ENCODE peak calls at places on chromosomes 1 and 21, in seven cellular contexts. One of them, this sample, is unnamed.

GRCh38 chr21:35458406-35458805 is 409.3 kb upstream of the RUNX1 start:
- DNase-seq in keratinocyte: no peak
- DNase-seq in A549: no peak
- DNase-seq in thyroid gland: no peak
- DNase-seq in sigmoid colon: no peak
- DNase-seq in breast epithelium: no peak
- DNase-seq in Panc1: no peak
- DNase-seq in this sample: no peak

GRCh38 chr1:54791880-54792522 is 9.1 kb downstream of the TTC22 start:
- DNase-seq in keratinocyte: no peak
- DNase-seq in breast epithelium: no peak
- DNase-seq in thyroid gland: no peak
- DNase-seq in A549: peak; percentile 34
- DNase-seq in Panc1: no peak
- DNase-seq in sigmoid colon: no peak
- DNase-seq in this sample: no peak

GRCh38 chr1:19081218-19081893 is 124.9 kb upstream of the IFFO2 start:
- DNase-seq in keratinocyte: no peak
- DNase-seq in A549: peak; percentile 25
- DNase-seq in thyroid gland: no peak
- DNase-seq in breast epithelium: no peak
- DNase-seq in sigmoid colon: no peak
- DNase-seq in Panc1: no peak
- DNase-seq in this sample: peak; percentile 20

GRCh38 chr21:46411691-46412090 is 47.0 kb upstream of the DIP2A start:
- DNase-seq in Panc1: no peak
- DNase-seq in thyroid gland: no peak
- DNase-seq in keratinocyte: no peak
- DNase-seq in A549: no peak
- DNase-seq in sigmoid colon: no peak
- DNase-seq in breast epithelium: no peak
- DNase-seq in this sample: no peak

GRCh38 chr1:33636209-33636608 is 163.8 kb downstream of the ZSCAN20 start:
- DNase-seq in Panc1: no peak
- DNase-seq in breast epithelium: no peak
- DNase-seq in sigmoid colon: no peak
- DNase-seq in keratinocyte: no peak
- DNase-seq in thyroid gland: no peak
- DNase-seq in A549: no peak
- DNase-seq in this sample: no peak

GRCh38 chr1:48761986-48762385 is 14.7 kb downstream of the BEND5 start:
- DNase-seq in A549: no peak
- DNase-seq in sigmoid colon: no peak
- DNase-seq in Panc1: no peak
- DNase-seq in thyroid gland: no peak
- DNase-seq in breast epithelium: no peak
- DNase-seq in keratinocyte: no peak
- DNase-seq in this sample: no peak

GRCh38 chr21:34836103-34836932 is 167.5 kb downstream of the CLIC6 start:
- DNase-seq in A549: peak; percentile 60
- DNase-seq in sigmoid colon: peak; percentile 90
- DNase-seq in thyroid gland: peak; percentile 85
- DNase-seq in keratinocyte: no peak
- DNase-seq in breast epithelium: peak; percentile 76
- DNase-seq in Panc1: peak; percentile 71
- DNase-seq in this sample: peak; percentile 84

GRCh38 chr21:27112186-27112585 is 145.3 kb upstream of the ADAMTS5 start:
- DNase-seq in A549: no peak
- DNase-seq in thyroid gland: no peak
- DNase-seq in Panc1: no peak
- DNase-seq in keratinocyte: no peak
- DNase-seq in breast epithelium: no peak
- DNase-seq in sigmoid colon: no peak
- DNase-seq in this sample: no peak

GRCh38 chr1:25760122-25760719 is 39.8 kb upstream of the SELENON start:
- DNase-seq in Panc1: no peak
- DNase-seq in keratinocyte: no peak
- DNase-seq in sigmoid colon: no peak
- DNase-seq in A549: no peak
- DNase-seq in breast epithelium: no peak
- DNase-seq in thyroid gland: peak; percentile 34
- DNase-seq in this sample: no peak

GRCh38 chr1:53139911-53140310 is 2.5 kb downstream of the SLC1A7 start:
- DNase-seq in keratinocyte: no peak
- DNase-seq in sigmoid colon: no peak
- DNase-seq in A549: no peak
- DNase-seq in Panc1: no peak
- DNase-seq in thyroid gland: no peak
- DNase-seq in breast epithelium: no peak
- DNase-seq in this sample: no peak

GRCh38 chr1:1788646-1789431 is 10.6 kb upstream of the NADK start:
- DNase-seq in sigmoid colon: no peak
- DNase-seq in A549: peak; percentile 28
- DNase-seq in Panc1: no peak
- DNase-seq in breast epithelium: no peak
- DNase-seq in thyroid gland: no peak
- DNase-seq in keratinocyte: no peak
- DNase-seq in this sample: no peak

GRCh38 chr1:5915587-5916571 is 76.3 kb downstream of the NPHP4 start:
- DNase-seq in A549: peak; percentile 25
- DNase-seq in sigmoid colon: no peak
- DNase-seq in thyroid gland: peak; percentile 44
- DNase-seq in keratinocyte: no peak
- DNase-seq in Panc1: peak; percentile 25
- DNase-seq in breast epithelium: no peak
- DNase-seq in this sample: no peak

GRCh38 chr1:7641587-7642417 is 129.3 kb upstream of the VAMP3 start:
- DNase-seq in sigmoid colon: no peak
- DNase-seq in breast epithelium: no peak
- DNase-seq in A549: peak; percentile 12
- DNase-seq in thyroid gland: no peak
- DNase-seq in Panc1: no peak
- DNase-seq in keratinocyte: no peak
- DNase-seq in this sample: no peak
- TF ChIP-seq CTCF in sigmoid colon: no peak
- TF ChIP-seq CTCF in breast epithelium: no peak
- TF ChIP-seq CTCF in A549: no peak
- TF ChIP-seq CTCF in thyroid gland: no peak
- TF ChIP-seq CTCF in Panc1: no peak
- TF ChIP-seq CTCF in keratinocyte: no peak
- TF ChIP-seq CTCF in this sample: no peak

GRCh38 chr1:15489052-15489736 is 13.3 kb downstream of the CELA2B start:
- DNase-seq in Panc1: no peak
- DNase-seq in A549: no peak
- DNase-seq in keratinocyte: no peak
- DNase-seq in thyroid gland: no peak
- DNase-seq in breast epithelium: no peak
- DNase-seq in sigmoid colon: no peak
- DNase-seq in this sample: peak; percentile 17

GRCh38 chr1:15479654-15480347 is 3.9 kb downstream of the CELA2B start:
- DNase-seq in thyroid gland: no peak
- DNase-seq in keratinocyte: no peak
- DNase-seq in Panc1: no peak
- DNase-seq in breast epithelium: no peak
- DNase-seq in A549: no peak
- DNase-seq in sigmoid colon: no peak
- DNase-seq in this sample: no peak

GRCh38 chr1:15485534-15486091 is 9.7 kb downstream of the CELA2B start:
- DNase-seq in A549: no peak
- DNase-seq in sigmoid colon: no peak
- DNase-seq in keratinocyte: no peak
- DNase-seq in Panc1: no peak
- DNase-seq in thyroid gland: no peak
- DNase-seq in breast epithelium: no peak
- DNase-seq in this sample: no peak

GRCh38 chr1:15483971-15484370 is 8.1 kb downstream of the CELA2B start:
- DNase-seq in thyroid gland: no peak
- DNase-seq in keratinocyte: no peak
- DNase-seq in sigmoid colon: no peak
- DNase-seq in A549: no peak
- DNase-seq in Panc1: no peak
- DNase-seq in breast epithelium: no peak
- DNase-seq in this sample: no peak
- H3K27ac ChIP-seq in thyroid gland: no peak overlapping the region
- H3K27ac ChIP-seq in keratinocyte: no peak overlapping the region
- H3K27ac ChIP-seq in sigmoid colon: no peak overlapping the region
- H3K27ac ChIP-seq in A549: no peak overlapping the region
- H3K27ac ChIP-seq in Panc1: no peak overlapping the region
- H3K27ac ChIP-seq in breast epithelium: no peak overlapping the region
- H3K27ac ChIP-seq in this sample: no peak overlapping the region

DNA sequence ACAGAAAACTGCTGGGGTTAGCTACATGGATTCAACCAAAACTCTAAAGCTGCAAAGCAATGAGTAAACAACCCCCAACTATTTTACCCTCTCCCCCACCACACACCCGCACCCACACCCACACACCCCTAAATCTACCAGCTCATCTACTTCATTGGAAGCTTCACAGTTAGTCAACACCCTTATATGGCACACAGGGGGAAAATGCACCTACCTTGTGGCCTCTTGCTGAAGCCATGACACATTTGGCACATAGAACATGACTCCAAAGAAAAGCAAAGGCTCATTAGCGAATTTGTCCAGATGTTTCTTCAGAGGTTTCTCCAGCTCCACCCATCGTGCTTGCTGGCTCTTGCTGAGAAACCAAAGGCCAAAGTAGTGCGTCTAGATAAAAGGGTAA is 99.8 kb downstream of the PTPN14 start:
- DNase-seq in A549: no peak
- DNase-seq in thyroid gland: no peak
- DNase-seq in keratinocyte: no peak
- DNase-seq in Panc1: no peak
- DNase-seq in breast epithelium: no peak
- DNase-seq in sigmoid colon: no peak
- DNase-seq in this sample: no peak
- H3K4me1 ChIP-seq in A549: peaks cover 65% of the 10 kb centered on the region
- H3K4me1 ChIP-seq in thyroid gland: peaks cover 4% of the 10 kb centered on the region
- H3K4me1 ChIP-seq in keratinocyte: peaks cover 70% of the 10 kb centered on the region
- H3K4me1 ChIP-seq in Panc1: peaks cover 72% of the 10 kb centered on the region
- H3K4me1 ChIP-seq in breast epithelium: no peaks in the 10 kb centered on the region
- H3K4me1 ChIP-seq in sigmoid colon: peaks cover 31% of the 10 kb centered on the region
- H3K4me1 ChIP-seq in this sample: peaks cover 57% of the 10 kb centered on the region

GRCh38 chr1:174074757-174075156 is 52.6 kb upstream of the RC3H1 start:
- DNase-seq in Panc1: no peak
- DNase-seq in thyroid gland: no peak
- DNase-seq in sigmoid colon: no peak
- DNase-seq in breast epithelium: no peak
- DNase-seq in keratinocyte: no peak
- DNase-seq in A549: no peak
- DNase-seq in this sample: no peak
- TF ChIP-seq CTCF in Panc1: peak; percentile 42
- TF ChIP-seq CTCF in thyroid gland: peak; percentile 8
- TF ChIP-seq CTCF in sigmoid colon: no peak
- TF ChIP-seq CTCF in breast epithelium: no peak
- TF ChIP-seq CTCF in keratinocyte: peak; percentile 3
- TF ChIP-seq CTCF in A549: peak; percentile 67
- TF ChIP-seq CTCF in this sample: peak; percentile 34

DNA sequence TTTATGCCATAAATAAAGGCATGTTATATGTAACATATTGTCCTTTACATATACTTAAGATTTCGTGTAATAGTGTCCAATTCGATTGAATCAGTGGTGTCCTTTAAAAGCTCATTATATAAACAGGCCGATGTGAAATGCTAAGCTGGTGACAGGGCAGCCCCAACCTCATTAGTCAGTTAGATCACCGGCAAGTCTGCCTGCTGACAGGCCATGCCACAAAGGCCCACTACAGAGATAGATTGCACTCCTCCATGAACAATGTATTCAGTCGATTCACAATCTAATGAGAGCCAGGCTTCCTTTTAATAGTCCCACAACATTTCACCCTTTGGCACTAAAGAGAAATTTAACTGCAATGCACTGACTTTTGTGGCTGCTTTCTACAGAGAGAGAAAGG is 298.0 kb downstream of the PCP4 start:
- DNase-seq in keratinocyte: no peak
- DNase-seq in breast epithelium: no peak
- DNase-seq in thyroid gland: no peak
- DNase-seq in Panc1: no peak
- DNase-seq in A549: no peak
- DNase-seq in sigmoid colon: no peak
- DNase-seq in this sample: no peak
- H3K27ac ChIP-seq in keratinocyte: no peak overlapping the region
- H3K27ac ChIP-seq in breast epithelium: no peak overlapping the region
- H3K27ac ChIP-seq in thyroid gland: no peak overlapping the region
- H3K27ac ChIP-seq in Panc1: no peak overlapping the region
- H3K27ac ChIP-seq in A549: no peak overlapping the region
- H3K27ac ChIP-seq in sigmoid colon: no peak overlapping the region
- H3K27ac ChIP-seq in this sample: no peak overlapping the region

GRCh38 chr1:202579806-202580205 is 130.4 kb downstream of the SYT2 start:
- DNase-seq in A549: no peak
- DNase-seq in sigmoid colon: no peak
- DNase-seq in keratinocyte: no peak
- DNase-seq in Panc1: no peak
- DNase-seq in breast epithelium: no peak
- DNase-seq in thyroid gland: no peak
- DNase-seq in this sample: no peak
- H3K4me1 ChIP-seq in A549: peaks cover 34% of the 10 kb centered on the region
- H3K4me1 ChIP-seq in sigmoid colon: peaks cover 63% of the 10 kb centered on the region
- H3K4me1 ChIP-seq in keratinocyte: peaks cover 46% of the 10 kb centered on the region
- H3K4me1 ChIP-seq in Panc1: no peaks in the 10 kb centered on the region
- H3K4me1 ChIP-seq in breast epithelium: no peaks in the 10 kb centered on the region
- H3K4me1 ChIP-seq in thyroid gland: peaks cover 5% of the 10 kb centered on the region
- H3K4me1 ChIP-seq in this sample: peaks cover 51% of the 10 kb centered on the region